ENCODE peak calls at places on chromosome 5, in ten cellular contexts. A, V, L, D, G, S, Z, J, H and W are unnamed samples.

GRCh38 chr5:61318374-61318773 is 13.7 kb upstream of the ZSWIM6 start:
- DNase-seq in D (no peak), J (no peak), L (no peak), V (no peak), Z (no peak), G (no peak), H (no peak), S (no peak), A (no peak), W (no peak)

GRCh38 chr5:118301696-118302095 is 686.7 kb downstream of the DTWD2 start:
- DNase-seq in Z (no peak), L (no peak), A (no peak), V (no peak), J (no peak), D (no peak), G (no peak), H (no peak), S (no peak), W (no peak)

GRCh38 chr5:103598997-103599556 is 36.5 kb upstream of the NUDT12 start:
- DNase-seq in Z (no peak), D (no peak), G (no peak), A (no peak), L (no peak), H (no peak), V (no peak), S (no peak), J (no peak), W (no peak)

GRCh38 chr5:95734916-95735315 is 3.8 kb downstream of the RHOBTB3 start:
- DNase-seq in H (no peak), S (no peak), G (no peak), V (no peak), L (no peak), D (no peak), Z (no peak), J (no peak), A (no peak), W (no peak)

GRCh38 chr5:122492675-122493074 is 180.6 kb downstream of the SNCAIP start:
- DNase-seq in J (peak), S (no peak), L (no peak), H (no peak), V (no peak), D (no peak), A (no peak), G (no peak), Z (no peak), W (peak)

GRCh38 chr5:176692326-176692725 is 45.0 kb downstream of the TSPAN17 start:
- DNase-seq in D (no peak), L (no peak), H (no peak), Z (no peak), S (no peak), A (no peak), V (no peak), J (no peak), G (no peak), W (no peak)

GRCh38 chr5:95631265-95631957 is 11.5 kb downstream of the GPR150 start:
- DNase-seq in G (no peak), L (peak), A (no peak), V (no peak), H (no peak), Z (no peak), S (no peak), D (no peak), J (peak), W (no peak)

GRCh38 chr5:31639488-31640011 is 619 bp downstream of the PDZD2 start:
- DNase-seq in A (no peak), L (no peak), H (no peak), V (no peak), G (no peak), Z (no peak), S (peak), J (no peak), D (no peak), W (peak)